ENCODE peak calls at places on chromosomes 2 and 18, in eight cellular contexts. I is GM12865, N is GM13976, U is psoas muscle, X is foreskin fibroblast, W is HFFc6, O is tibial nerve, G is fibroblast of villous mesenchyme. A is an unnamed sample.

GRCh38 chr18:79396431-79397287 is 929 bp downstream of the NFATC1 start:
- DNase-seq in I (peak), N (peak), U (peak), X (peak), W (no peak), O (no peak), G (peak), A (peak)

GRCh38 chr2:64865073-64865830 is 123.9 kb upstream of the SLC1A4 start:
- DNase-seq in I (peak), N (peak), U (peak), X (peak), W (peak), O (peak), G (peak), A (peak)

GRCh38 chr2:224416656-224417360 is 14.9 kb upstream of the FAM124B start:
- DNase-seq in I (no peak), N (no peak), U (no peak), X (no peak), W (no peak), O (no peak), G (no peak), A (no peak)

GRCh38 chr2:40016151-40016885 is 237.3 kb upstream of the THUMPD2 start:
- DNase-seq in I (no peak), N (no peak), U (no peak), X (no peak), W (no peak), O (no peak), G (no peak), A (no peak)

GRCh38 chr2:224838335-224838734 is 122.2 kb upstream of the CCDC195 start:
- DNase-seq in I (no peak), N (no peak), U (no peak), X (peak), W (no peak), O (no peak), G (peak), A (no peak)

GRCh38 chr2:98253461-98254073 is 92.7 kb upstream of the CNGA3 start:
- DNase-seq in I (no peak), N (no peak), U (no peak), X (peak), W (no peak), O (no peak), G (no peak), A (no peak)

GRCh38 chr2:150182564-150183249 is 304.8 kb downstream of the RND3 start:
- DNase-seq in I (no peak), N (no peak), U (no peak), X (no peak), W (no peak), O (no peak), G (no peak), A (no peak)

GRCh38 chr2:65666156-65666725 is 233.8 kb upstream of the SPRED2 start:
- DNase-seq in I (peak), N (peak), U (no peak), X (peak), W (peak), O (no peak), G (peak), A (peak)

GRCh38 chr2:100580474-100581264 is 17.9 kb downstream of the PDCL3 start:
- DNase-seq in I (peak), N (peak), U (no peak), X (no peak), W (no peak), O (peak), G (no peak), A (peak)

GRCh38 chr2:204365778-204366177 is 179.5 kb upstream of the PARD3B start:
- DNase-seq in I (no peak), N (no peak), U (no peak), X (no peak), W (no peak), O (no peak), G (no peak), A (no peak)

GRCh38 chr2:157233506-157233905 is 24.0 kb upstream of the GALNT5 start:
- DNase-seq in I (no peak), N (no peak), U (no peak), X (peak), W (peak), O (no peak), G (peak), A (no peak)

GRCh38 chr18:69838003-69838402 is 109.7 kb downstream of the CD226 start:
- DNase-seq in I (no peak), N (no peak), U (no peak), X (no peak), W (no peak), O (no peak), G (no peak), A (no peak)

GRCh38 chr2:160257015-160257741 is 57.1 kb upstream of the ITGB6 start:
- DNase-seq in I (no peak), N (no peak), U (no peak), X (no peak), W (peak), O (no peak), G (no peak), A (no peak)

GRCh38 chr2:26580751-26581150 is 60.4 kb downstream of the CIB4 start:
- DNase-seq in I (no peak), N (no peak), U (no peak), X (no peak), W (no peak), O (no peak), G (no peak), A (no peak)

GRCh38 chr18:40883271-40883670 is 1071.8 kb upstream of the PIK3C3 start:
- DNase-seq in I (no peak), N (no peak), U (no peak), X (no peak), W (no peak), O (no peak), G (peak), A (no peak)

GRCh38 chr18:39711701-39712100 is 2146.1 kb upstream of the CELF4 start:
- DNase-seq in I (no peak), N (no peak), U (no peak), X (no peak), W (no peak), O (no peak), G (no peak), A (no peak)

GRCh38 chr2:134200024-134200423 is 53.8 kb upstream of the MGAT5 start:
- DNase-seq in I (no peak), N (no peak), U (no peak), X (no peak), W (no peak), O (no peak), G (no peak), A (no peak)

GRCh38 chr2:14778015-14778414 is 145.5 kb downstream of the LRATD1 start:
- DNase-seq in I (no peak), N (no peak), U (no peak), X (no peak), W (no peak), O (no peak), G (peak), A (no peak)

GRCh38 chr2:73202156-73203054 is at the start of gene NOTO:
- DNase-seq in I (no peak), N (no peak), U (no peak), X (no peak), W (no peak), O (no peak), G (peak), A (no peak)

GRCh38 chr2:144595279-144595678 is 75.4 kb upstream of the ZEB2 start:
- DNase-seq in I (no peak), N (no peak), U (no peak), X (no peak), W (no peak), O (no peak), G (no peak), A (no peak)

GRCh38 chr2:95068256-95068655 is 42.7 kb downstream of the MAL start:
- DNase-seq in I (no peak), N (no peak), U (no peak), X (no peak), W (no peak), O (no peak), G (no peak), A (no peak)

GRCh38 chr18:42401131-42401673 is 446.2 kb downstream of the PIK3C3 start:
- DNase-seq in I (no peak), N (no peak), U (no peak), X (no peak), W (no peak), O (no peak), G (no peak), A (no peak)
- TF ChIP-seq CTCF in I (no peak), N (no peak), U (no peak), X (no peak), W (no peak), O (no peak), G (no peak), A (no peak)

GRCh38 chr2:1654696-1655374 is 89.5 kb downstream of the PXDN start:
- DNase-seq in I (no peak), N (no peak), U (no peak), X (no peak), W (no peak), O (no peak), G (no peak), A (no peak)

GRCh38 chr2:1658394-1659151 is 85.7 kb downstream of the PXDN start:
- DNase-seq in I (no peak), N (no peak), U (peak), X (no peak), W (no peak), O (no peak), G (no peak), A (no peak)

GRCh38 chr2:1655461-1655860 is 88.9 kb downstream of the PXDN start:
- DNase-seq in I (no peak), N (no peak), U (no peak), X (no peak), W (no peak), O (no peak), G (no peak), A (no peak)

GRCh38 chr2:1656326-1656960 is 87.9 kb downstream of the PXDN start:
- DNase-seq in I (no peak), N (no peak), U (no peak), X (no peak), W (no peak), O (no peak), G (no peak), A (no peak)

DNA sequence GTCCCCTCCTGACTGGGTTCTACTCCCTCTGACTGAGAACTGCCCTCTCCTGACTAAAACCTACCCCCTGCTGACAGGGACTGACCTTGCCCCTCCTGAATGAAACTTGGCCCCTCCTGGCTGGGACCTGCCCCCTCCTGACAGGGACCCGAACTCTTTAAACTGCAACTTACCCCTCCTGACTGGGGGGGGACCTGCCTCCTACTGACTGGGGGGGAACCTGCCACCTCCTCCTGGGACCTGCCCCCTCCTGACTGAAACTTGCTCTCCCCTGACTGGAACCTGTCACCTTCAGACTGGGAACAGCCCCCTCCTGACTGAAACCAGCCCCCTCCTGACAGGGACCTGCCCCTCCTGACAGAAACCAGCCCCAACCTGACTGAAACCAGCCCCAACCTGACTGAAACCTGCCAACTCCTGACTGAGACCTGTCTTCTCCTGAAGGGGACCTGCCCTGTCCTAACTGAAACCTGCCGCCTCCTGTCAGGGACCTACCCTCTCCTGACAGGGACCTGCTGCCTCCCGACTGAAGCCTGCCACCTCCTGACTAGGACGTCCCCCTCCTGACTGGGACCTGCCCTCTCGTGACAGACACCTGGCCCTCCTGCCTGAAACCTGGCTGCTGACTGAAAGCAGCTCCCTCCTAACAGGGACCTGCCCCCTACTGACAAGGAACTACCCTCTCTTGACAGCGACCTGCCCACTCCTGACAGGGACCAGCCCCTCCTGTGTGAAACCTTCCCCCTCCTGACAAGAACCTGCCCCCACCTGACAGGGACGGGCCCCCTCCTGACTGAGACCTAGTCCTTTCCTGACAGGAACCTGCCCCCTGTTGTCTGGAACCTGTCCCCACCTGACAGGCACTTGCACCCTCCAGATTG is 87.1 kb downstream of the PXDN start:
- DNase-seq in I (no peak), N (no peak), U (no peak), X (no peak), W (no peak), O (no peak), G (no peak), A (no peak)
- TF ChIP-seq CTCF in I (no peak), N (no peak), U (no peak), X (no peak), W (no peak), O (no peak), G (no peak), A (no peak)

DNA sequence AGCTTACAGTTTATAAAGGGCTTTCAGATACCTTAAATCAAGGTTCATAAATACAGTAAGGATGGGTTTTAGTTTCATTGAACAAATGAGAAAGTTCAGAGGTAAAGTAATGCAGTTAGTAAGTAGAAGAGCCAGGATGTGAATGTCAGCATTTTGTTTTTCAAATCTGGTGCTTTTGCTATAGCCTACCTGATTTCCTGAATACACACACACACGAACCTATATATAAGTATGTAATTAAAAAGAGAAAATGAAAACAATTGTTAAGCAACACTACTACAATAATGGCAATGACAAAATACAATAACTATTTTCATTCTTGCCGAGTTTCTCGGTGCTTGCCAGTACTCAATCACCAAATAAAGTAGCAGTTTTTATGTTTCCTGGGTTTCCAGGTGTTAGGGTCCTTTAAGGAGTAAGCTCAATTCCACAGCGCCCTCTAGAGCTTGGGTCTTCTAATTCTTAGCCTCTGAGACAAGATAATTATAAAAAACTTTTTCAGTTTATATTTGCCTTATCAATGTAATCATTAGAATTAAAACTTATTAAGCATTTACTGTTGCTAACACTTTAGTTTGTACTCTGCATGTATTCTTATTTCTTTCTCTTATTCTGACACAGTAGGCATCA is 512.9 kb upstream of the ACVR2A start:
- DNase-seq in I (peak), N (peak), U (no peak), X (peak), W (no peak), O (peak), G (peak), A (peak)
- TF ChIP-seq CTCF in I (peak), N (peak), U (peak), X (no peak), W (no peak), O (no peak), G (peak), A (peak)

DNA sequence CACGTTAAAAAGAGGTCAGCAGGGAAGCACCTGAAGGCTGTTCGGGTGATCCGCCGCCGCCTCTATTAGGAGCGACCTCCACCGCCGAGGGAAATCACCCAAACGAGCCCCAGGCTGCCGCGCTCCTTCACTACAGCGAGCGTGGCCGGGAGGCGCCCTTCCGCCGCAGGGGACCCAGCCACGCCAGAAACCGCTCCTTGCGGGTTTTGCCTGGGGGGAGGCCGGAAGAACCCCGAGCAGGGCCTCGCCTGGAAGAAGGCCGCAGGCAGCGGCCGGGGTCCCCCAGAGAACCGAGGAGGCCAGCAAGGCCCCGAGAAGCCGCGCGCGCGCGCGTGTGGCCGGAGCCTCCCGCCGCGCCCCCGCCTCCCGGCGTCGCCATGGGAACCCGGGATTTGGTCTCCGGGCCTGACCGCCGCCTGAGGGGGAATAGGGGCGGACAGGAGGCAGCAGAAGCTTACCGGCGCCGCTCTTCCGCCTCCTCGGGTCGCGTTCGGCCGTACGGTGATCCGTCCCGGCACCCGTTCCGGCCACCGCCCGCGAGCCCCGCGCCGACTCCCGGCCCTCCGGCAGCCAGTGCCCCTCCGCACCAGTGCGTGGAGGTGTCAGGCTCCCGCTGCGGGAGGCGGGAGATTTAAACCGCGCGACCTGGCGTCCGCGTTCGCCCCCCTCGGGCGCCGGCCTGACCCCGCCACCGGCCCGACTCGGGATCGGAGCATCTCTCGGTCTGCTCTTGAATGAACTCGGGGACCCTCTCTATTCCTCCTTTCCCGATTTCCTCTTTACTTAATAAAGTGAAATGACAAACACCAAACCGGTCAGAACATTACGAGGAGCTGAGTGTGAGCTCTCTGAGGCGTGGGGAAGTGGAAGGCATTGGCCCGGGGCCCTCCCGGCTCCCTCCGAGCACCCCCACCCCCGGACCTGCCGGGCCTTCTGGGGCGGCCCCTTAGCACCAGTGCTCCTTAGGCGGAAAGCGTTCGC is at the start of gene ICA1L:
- DNase-seq in I (peak), N (peak), U (peak), X (peak), W (peak), O (peak), G (peak), A (peak)
- TF ChIP-seq CTCF in I (no peak), N (peak), U (no peak), X (no peak), W (no peak), O (peak), G (no peak), A (no peak)

GRCh38 chr2:88190808-88191721 is 20.9 kb downstream of the THNSL2 start:
- DNase-seq in I (peak), N (peak), U (no peak), X (no peak), W (no peak), O (peak), G (peak), A (peak)

GRCh38 chr2:88195247-88195646 is 25.1 kb downstream of the THNSL2 start:
- DNase-seq in I (no peak), N (no peak), U (no peak), X (no peak), W (no peak), O (no peak), G (no peak), A (no peak)

GRCh38 chr2:88192613-88193012 is 22.5 kb downstream of the THNSL2 start:
- DNase-seq in I (no peak), N (no peak), U (no peak), X (no peak), W (no peak), O (no peak), G (no peak), A (no peak)

GRCh38 chr2:88188741-88189140 is 18.6 kb downstream of the THNSL2 start:
- DNase-seq in I (no peak), N (no peak), U (no peak), X (peak), W (no peak), O (no peak), G (peak), A (no peak)

DNA sequence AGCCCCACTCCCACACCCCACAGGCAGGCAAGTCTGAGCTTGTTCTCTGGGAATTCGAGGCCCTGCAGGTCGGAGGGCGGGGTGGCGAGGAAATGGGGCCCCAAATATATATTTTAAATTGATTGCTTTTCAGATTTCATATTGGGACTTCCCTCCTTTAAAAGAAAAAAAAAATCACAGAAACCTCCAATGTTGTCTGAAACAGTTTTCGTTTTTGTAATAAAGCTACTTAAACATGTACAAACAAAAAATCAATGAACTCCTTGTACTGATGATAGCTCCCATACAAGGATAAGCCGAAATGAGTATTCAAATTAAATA is 21.5 kb downstream of the THNSL2 start:
- DNase-seq in I (no peak), N (no peak), U (no peak), X (no peak), W (no peak), O (no peak), G (no peak), A (no peak)
- TF ChIP-seq CTCF in I (no peak), N (no peak), U (no peak), X (no peak), W (peak), O (no peak), G (no peak), A (no peak)

A was measured in GM10248.